ENCODE peak calls at places on chromosomes 2 and 18, in five cellular contexts. L, V, G, Y and K are unnamed samples.

GRCh38 chr2:60745330-60745729 is 10.7 kb upstream of the PAPOLG start:
- DNase-seq in L (no peak), V (no peak), G (no peak), Y (no peak), K (no peak)

GRCh38 chr2:236501026-236501425 is 68.6 kb upstream of the ACKR3 start:
- DNase-seq in L (no peak), V (no peak), G (no peak), Y (no peak), K (no peak)

GRCh38 chr2:215967590-215968373 is 45.6 kb downstream of the MREG start:
- DNase-seq in L (no peak), V (no peak), G (no peak), Y (no peak), K (no peak)

GRCh38 chr2:171318463-171318934 is 115.3 kb downstream of the METTL8 start:
- DNase-seq in L (peak), V (no peak), G (peak), Y (no peak), K (peak)

GRCh38 chr2:136021406-136021805 is 36.0 kb upstream of the DARS1 start:
- DNase-seq in L (no peak), V (no peak), G (no peak), Y (no peak), K (no peak)

GRCh38 chr2:50863218-50863617 is 168.7 kb downstream of the NRXN1 start:
- DNase-seq in L (no peak), V (no peak), G (no peak), Y (no peak), K (peak)

GRCh38 chr2:177799531-177799930 is 273.0 kb downstream of the PDE11A start:
- DNase-seq in L (peak), V (peak), G (peak), Y (no peak), K (peak)

GRCh38 chr2:217618744-217619143 is 384.1 kb downstream of the TNS1 start:
- DNase-seq in L (no peak), V (no peak), G (no peak), Y (no peak), K (no peak)

GRCh38 chr2:205390866-205391265 is 291.4 kb upstream of the NRP2 start:
- DNase-seq in L (no peak), V (no peak), G (no peak), Y (no peak), K (no peak)

GRCh38 chr2:157107460-157107859 is 150.0 kb upstream of the GALNT5 start:
- DNase-seq in L (no peak), V (no peak), G (no peak), Y (no peak), K (no peak)

GRCh38 chr2:69046221-69046662 is 33.3 kb downstream of the ANTXR1 start:
- DNase-seq in L (peak), V (no peak), G (peak), Y (no peak), K (no peak)

GRCh38 chr18:1976484-1976883 is 594.8 kb downstream of the METTL4 start:
- DNase-seq in L (no peak), V (peak), G (no peak), Y (no peak), K (no peak)

GRCh38 chr2:14745288-14746076 is 113.0 kb downstream of the LRATD1 start:
- DNase-seq in L (no peak), V (peak), G (no peak), Y (no peak), K (no peak)

GRCh38 chr18:23422751-23423418 is 30.2 kb upstream of the RIOK3 start:
- DNase-seq in L (peak), V (no peak), G (peak), Y (no peak), K (peak)

GRCh38 chr2:172226244-172227061 is 123.8 kb upstream of the DLX2 start:
- DNase-seq in L (no peak), V (no peak), G (no peak), Y (no peak), K (peak)

GRCh38 chr2:129189617-129190016 is 789.8 kb upstream of the RAB6C start:
- DNase-seq in L (no peak), V (no peak), G (no peak), Y (no peak), K (no peak)

GRCh38 chr2:98835831-98836385 is 100.1 kb downstream of the CRACDL start:
- DNase-seq in L (no peak), V (no peak), G (no peak), Y (no peak), K (no peak)

GRCh38 chr18:3411854-3412268 is 38.1 kb upstream of the TGIF1 start:
- DNase-seq in L (no peak), V (peak), G (peak), Y (no peak), K (no peak)

GRCh38 chr2:10631405-10631804 is 58.4 kb downstream of the NOL10 start:
- DNase-seq in L (no peak), V (no peak), G (no peak), Y (no peak), K (no peak)

GRCh38 chr2:100013892-100014677 is 128.3 kb downstream of the AFF3 start:
- DNase-seq in L (peak), V (peak), G (peak), Y (no peak), K (no peak)

GRCh38 chr2:241895732-241896641 is 26.5 kb downstream of the RTP5 start:
- DNase-seq in L (peak), V (no peak), G (peak), Y (no peak), K (no peak)

GRCh38 chr2:173797586-173798263 is 167.4 kb downstream of the SP3 start:
- DNase-seq in L (no peak), V (no peak), G (no peak), Y (no peak), K (no peak)

GRCh38 chr2:229032596-229033234 is 238.4 kb downstream of the PID1 start:
- DNase-seq in L (no peak), V (no peak), G (no peak), Y (no peak), K (no peak)

GRCh38 chr2:27891820-27892105 is 1.2 kb downstream of the BABAM2 start:
- DNase-seq in L (peak), V (no peak), G (peak), Y (no peak), K (no peak)

GRCh38 chr18:13558132-13558531 is 168.2 kb downstream of the FAM210A start:
- DNase-seq in L (peak), V (peak), G (peak), Y (no peak), K (peak)

GRCh38 chr2:74584088-74584645 is 29.6 kb downstream of the DOK1 start:
- DNase-seq in L (peak), V (no peak), G (peak), Y (no peak), K (no peak)

GRCh38 chr18:45780568-45780967 is 44.9 kb upstream of the SIGLEC15 start:
- DNase-seq in L (peak), V (no peak), G (peak), Y (no peak), K (no peak)